ENCODE peak calls at places on chromosomes 7 and 10, in seven cellular contexts. N, B, M, J, L, A and C are unnamed samples.

GRCh38 chr7:106101726-106102125 is 10.4 kb downstream of the SYPL1 start:
- DNase-seq in N (no peak), B (no peak), M (no peak), J (no peak), L (no peak), A (no peak), C (no peak)

GRCh38 chr10:97059872-97060205 is 125.9 kb downstream of the SLIT1 start:
- DNase-seq in N (no peak), B (no peak), M (no peak), J (no peak), L (no peak), A (no peak), C (no peak)

GRCh38 chr10:80414126-80414898 is 6.0 kb downstream of the PRXL2A start:
- DNase-seq in N (no peak), B (no peak), M (peak; percentile 74), J (no peak), L (peak; percentile 39), A (no peak), C (no peak)

GRCh38 chr10:114045071-114045737 is 1.5 kb downstream of the ADRB1 start:
- DNase-seq in N (no peak), B (no peak), M (peak; percentile 5), J (peak; percentile 42), L (no peak), A (peak; percentile 28), C (peak; percentile 15)

GRCh38 chr10:24382979-24383663 is 174.2 kb downstream of the KIAA1217 start:
- DNase-seq in N (no peak), B (no peak), M (no peak), J (peak; percentile 81), L (no peak), A (no peak), C (no peak)

GRCh38 chr10:15197276-15197675 is 28.8 kb upstream of the NMT2 start:
- DNase-seq in N (no peak), B (no peak), M (no peak), J (no peak), L (no peak), A (peak; percentile 50), C (peak; percentile 8)

GRCh38 chr10:31426425-31426824 is 107.4 kb downstream of the ZEB1 start:
- DNase-seq in N (peak; percentile 22), B (no peak), M (no peak), J (no peak), L (no peak), A (peak; percentile 27), C (peak; percentile 32)

GRCh38 chr7:90297118-90297517 is 24.0 kb downstream of the FAM237B start:
- DNase-seq in N (no peak), B (no peak), M (no peak), J (peak; percentile 23), L (no peak), A (no peak), C (no peak)

GRCh38 chr10:128125944-128126764 is at the start of gene MKI67:
- DNase-seq in N (peak; percentile 55), B (peak; percentile 87), M (peak; percentile 92), J (peak; percentile 86), L (peak; percentile 44), A (peak; percentile 92), C (peak; percentile 96)

GRCh38 chr10:17116193-17116592 is 13.4 kb downstream of the CUBN start:
- DNase-seq in N (peak; percentile 28), B (no peak), M (no peak), J (no peak), L (no peak), A (no peak), C (no peak)

GRCh38 chr10:43128958-43129706 is 9.1 kb upstream of the CSGALNACT2 start:
- DNase-seq in N (no peak), B (no peak), M (no peak), J (no peak), L (no peak), A (peak; percentile 94), C (peak; percentile 97)

GRCh38 chr10:114087255-114087654 is 43.6 kb downstream of the ADRB1 start:
- DNase-seq in N (no peak), B (no peak), M (no peak), J (no peak), L (no peak), A (no peak), C (no peak)

GRCh38 chr10:104441601-104442000 is 88.0 kb downstream of the CFAP58 start:
- DNase-seq in N (no peak), B (no peak), M (no peak), J (no peak), L (no peak), A (peak; percentile 80), C (peak; percentile 83)

GRCh38 chr10:62471718-62472117 is 97.5 kb downstream of the ZNF365 start:
- DNase-seq in N (no peak), B (no peak), M (no peak), J (no peak), L (no peak), A (no peak), C (no peak)

GRCh38 chr7:33669251-33669670 is 236.1 kb upstream of the BMPER start:
- DNase-seq in N (no peak), B (no peak), M (no peak), J (no peak), L (peak; percentile 82), A (no peak), C (no peak)

GRCh38 chr10:95181731-95182130 is 12.3 kb upstream of the ACSM6 start:
- DNase-seq in N (no peak), B (no peak), M (no peak), J (no peak), L (peak; percentile 3), A (no peak), C (peak; percentile 14)

GRCh38 chr10:58486821-58487220 is 25.9 kb upstream of the BICC1 start:
- DNase-seq in N (no peak), B (no peak), M (no peak), J (no peak), L (no peak), A (peak; percentile 9), C (peak; percentile 6)

GRCh38 chr10:110029448-110029847 is 21.7 kb downstream of the ADD3 start:
- DNase-seq in N (no peak), B (no peak), M (no peak), J (no peak), L (no peak), A (peak; percentile 53), C (peak; percentile 47)

GRCh38 chr7:4266270-4267040 is 415.6 kb upstream of the FOXK1 start:
- DNase-seq in N (no peak), B (peak; percentile 0), M (no peak), J (peak; percentile 37), L (no peak), A (no peak), C (no peak)

GRCh38 chr7:147523056-147523455 is 1067.5 kb upstream of the C7orf33 start:
- DNase-seq in N (no peak), B (no peak), M (no peak), J (no peak), L (no peak), A (peak; percentile 37), C (peak; percentile 44)

GRCh38 chr10:104937528-104937927 is 296.4 kb downstream of the SORCS3 start:
- DNase-seq in N (no peak), B (no peak), M (no peak), J (no peak), L (peak; percentile 44), A (peak; percentile 58), C (peak; percentile 48)

GRCh38 chr7:99562832-99563231 is 4.4 kb downstream of the ZNF655 start:
- DNase-seq in N (no peak), B (peak; percentile 26), M (peak; percentile 68), J (peak; percentile 59), L (no peak), A (peak; percentile 93), C (peak; percentile 96)

GRCh38 chr7:22663319-22663718 is 63.7 kb upstream of the IL6 start:
- DNase-seq in N (no peak), B (no peak), M (no peak), J (no peak), L (no peak), A (peak; percentile 72), C (peak; percentile 48)

GRCh38 chr10:70573599-70574506 is 28.7 kb downstream of the PRF1 start:
- DNase-seq in N (no peak), B (no peak), M (no peak), J (no peak), L (no peak), A (no peak), C (no peak)

GRCh38 chr10:63200416-63200815 is 67.3 kb downstream of the NRBF2 start:
- DNase-seq in N (no peak), B (no peak), M (no peak), J (no peak), L (no peak), A (no peak), C (no peak)

GRCh38 chr10:33635967-33636366 is 301.5 kb upstream of the NRP1 start:
- DNase-seq in N (no peak), B (no peak), M (no peak), J (no peak), L (no peak), A (no peak), C (no peak)